ENCODE peak calls at places on chromosomes 7 and 10, in six cellular contexts. One of them, this sample, is unnamed.

GRCh38 chr7:52831321-52831720 is 204.1 kb upstream of the POM121L12 start:
- DNase-seq in H1: no peak
- DNase-seq in GM12891: no peak
- DNase-seq in HepG2: no peak
- DNase-seq in K562: no peak
- DNase-seq in GM12878: no peak
- DNase-seq in this sample: no peak

GRCh38 chr7:4931932-4932331 is 27.1 kb downstream of the MMD2 start:
- DNase-seq in H1: peak; percentile 60
- DNase-seq in GM12878: no peak
- DNase-seq in GM12891: no peak
- DNase-seq in HepG2: peak; percentile 37
- DNase-seq in K562: peak; percentile 7
- DNase-seq in this sample: no peak

GRCh38 chr7:74103219-74103772 is 19.7 kb downstream of the LIMK1 start:
- DNase-seq in GM12878: no peak
- DNase-seq in K562: no peak
- DNase-seq in H1: no peak
- DNase-seq in HepG2: no peak
- DNase-seq in GM12891: no peak
- DNase-seq in this sample: no peak

GRCh38 chr10:38050212-38050611 is 39.7 kb downstream of the ZNF33A start:
- DNase-seq in H1: no peak
- DNase-seq in GM12891: no peak
- DNase-seq in K562: no peak
- DNase-seq in HepG2: no peak
- DNase-seq in GM12878: no peak
- DNase-seq in this sample: no peak

GRCh38 chr7:101206665-101207042 is 5.8 kb upstream of the MOGAT3 start:
- DNase-seq in GM12878: no peak
- DNase-seq in H1: no peak
- DNase-seq in GM12891: no peak
- DNase-seq in K562: no peak
- DNase-seq in HepG2: no peak
- DNase-seq in this sample: no peak

GRCh38 chr7:98116656-98117461 is 10.2 kb downstream of the LMTK2 start:
- DNase-seq in GM12878: no peak
- DNase-seq in H1: no peak
- DNase-seq in HepG2: peak; percentile 61
- DNase-seq in GM12891: no peak
- DNase-seq in K562: no peak
- DNase-seq in this sample: no peak

GRCh38 chr7:77940647-77941046 is 142.1 kb downstream of the PHTF2 start:
- DNase-seq in K562: peak; percentile 47
- DNase-seq in GM12878: no peak
- DNase-seq in H1: no peak
- DNase-seq in GM12891: peak; percentile 12
- DNase-seq in HepG2: peak; percentile 36
- DNase-seq in this sample: no peak

GRCh38 chr10:99784025-99784730 is 1.7 kb downstream of the ABCC2 start:
- DNase-seq in GM12891: no peak
- DNase-seq in GM12878: no peak
- DNase-seq in H1: no peak
- DNase-seq in HepG2: peak; percentile 58
- DNase-seq in K562: peak; percentile 22
- DNase-seq in this sample: no peak

GRCh38 chr7:29988391-29989256 is 977 bp downstream of the SCRN1 start:
- DNase-seq in K562: no peak
- DNase-seq in H1: peak; percentile 61
- DNase-seq in GM12891: peak; percentile 38
- DNase-seq in GM12878: peak; percentile 63
- DNase-seq in HepG2: peak; percentile 57
- DNase-seq in this sample: peak; percentile 29

GRCh38 chr10:118407742-118408141 is 65.6 kb upstream of the FAM204A start:
- DNase-seq in HepG2: no peak
- DNase-seq in GM12878: no peak
- DNase-seq in K562: no peak
- DNase-seq in GM12891: no peak
- DNase-seq in H1: no peak
- DNase-seq in this sample: no peak

GRCh38 chr10:132992433-132993215 is 50.3 kb upstream of the CFAP46 start:
- DNase-seq in GM12891: no peak
- DNase-seq in HepG2: no peak
- DNase-seq in K562: no peak
- DNase-seq in GM12878: no peak
- DNase-seq in H1: no peak
- DNase-seq in this sample: no peak

GRCh38 chr10:30581779-30582380 is 47.7 kb downstream of the LYZL2 start:
- DNase-seq in HepG2: peak; percentile 51
- DNase-seq in H1: no peak
- DNase-seq in GM12891: no peak
- DNase-seq in K562: peak; percentile 67
- DNase-seq in GM12878: no peak
- DNase-seq in this sample: no peak

GRCh38 chr10:132245056-132245455 is 58.3 kb downstream of the DPYSL4 start:
- DNase-seq in HepG2: no peak
- DNase-seq in H1: no peak
- DNase-seq in GM12891: no peak
- DNase-seq in K562: no peak
- DNase-seq in GM12878: no peak
- DNase-seq in this sample: no peak

GRCh38 chr7:75711634-75712494 is 26.9 kb downstream of the HIP1 start:
- DNase-seq in H1: no peak
- DNase-seq in K562: no peak
- DNase-seq in HepG2: no peak
- DNase-seq in GM12878: no peak
- DNase-seq in GM12891: no peak
- DNase-seq in this sample: no peak

DNA sequence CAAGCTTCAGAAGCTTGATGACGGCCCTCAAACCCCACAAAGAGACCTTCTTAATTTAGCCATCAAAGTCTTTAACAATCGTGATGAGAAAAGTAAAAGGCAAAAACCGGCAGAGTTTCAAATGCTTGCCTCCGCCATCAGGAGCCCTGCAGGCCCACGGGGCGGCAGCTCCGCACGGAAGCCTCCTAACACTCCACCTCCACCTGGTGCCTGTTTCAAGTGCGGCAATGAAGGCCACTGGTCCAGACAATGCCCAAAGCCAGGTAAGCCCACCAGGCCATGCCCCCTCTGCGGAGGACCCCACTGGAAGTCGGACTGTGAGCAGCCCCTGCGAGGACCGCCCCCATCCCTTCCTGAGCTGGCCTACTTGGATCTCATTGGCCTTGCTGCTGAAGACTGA is 43.6 kb downstream of the CBX3 start:
- DNase-seq in GM12878: no peak
- DNase-seq in H1: no peak
- DNase-seq in GM12891: no peak
- DNase-seq in HepG2: no peak
- DNase-seq in K562: no peak
- DNase-seq in this sample: no peak
- TF ChIP-seq POLR2A in GM12878: no peak
- TF ChIP-seq POLR2A in H1: no peak
- TF ChIP-seq POLR2A in GM12891: no peak
- TF ChIP-seq POLR2A in HepG2: no peak
- TF ChIP-seq POLR2A in K562: no peak
- TF ChIP-seq POLR2A in this sample: no peak

GRCh38 chr7:149223176-149223575 is 16.3 kb upstream of the ZNF212 start:
- DNase-seq in GM12891: no peak
- DNase-seq in H1: no peak
- DNase-seq in GM12878: no peak
- DNase-seq in K562: no peak
- DNase-seq in HepG2: no peak
- DNase-seq in this sample: no peak

GRCh38 chr7:149216402-149216801 is 21.1 kb downstream of the ZNF282 start:
- DNase-seq in HepG2: no peak
- DNase-seq in K562: peak; percentile 46
- DNase-seq in GM12891: no peak
- DNase-seq in GM12878: no peak
- DNase-seq in H1: no peak
- DNase-seq in this sample: no peak

GRCh38 chr7:149220534-149220933 is 18.9 kb upstream of the ZNF212 start:
- DNase-seq in GM12878: no peak
- DNase-seq in HepG2: no peak
- DNase-seq in GM12891: no peak
- DNase-seq in H1: no peak
- DNase-seq in K562: no peak
- DNase-seq in this sample: no peak

GRCh38 chr7:149217570-149217969 is 21.9 kb upstream of the ZNF212 start:
- DNase-seq in GM12891: no peak
- DNase-seq in H1: no peak
- DNase-seq in GM12878: no peak
- DNase-seq in HepG2: no peak
- DNase-seq in K562: no peak
- DNase-seq in this sample: no peak

DNA sequence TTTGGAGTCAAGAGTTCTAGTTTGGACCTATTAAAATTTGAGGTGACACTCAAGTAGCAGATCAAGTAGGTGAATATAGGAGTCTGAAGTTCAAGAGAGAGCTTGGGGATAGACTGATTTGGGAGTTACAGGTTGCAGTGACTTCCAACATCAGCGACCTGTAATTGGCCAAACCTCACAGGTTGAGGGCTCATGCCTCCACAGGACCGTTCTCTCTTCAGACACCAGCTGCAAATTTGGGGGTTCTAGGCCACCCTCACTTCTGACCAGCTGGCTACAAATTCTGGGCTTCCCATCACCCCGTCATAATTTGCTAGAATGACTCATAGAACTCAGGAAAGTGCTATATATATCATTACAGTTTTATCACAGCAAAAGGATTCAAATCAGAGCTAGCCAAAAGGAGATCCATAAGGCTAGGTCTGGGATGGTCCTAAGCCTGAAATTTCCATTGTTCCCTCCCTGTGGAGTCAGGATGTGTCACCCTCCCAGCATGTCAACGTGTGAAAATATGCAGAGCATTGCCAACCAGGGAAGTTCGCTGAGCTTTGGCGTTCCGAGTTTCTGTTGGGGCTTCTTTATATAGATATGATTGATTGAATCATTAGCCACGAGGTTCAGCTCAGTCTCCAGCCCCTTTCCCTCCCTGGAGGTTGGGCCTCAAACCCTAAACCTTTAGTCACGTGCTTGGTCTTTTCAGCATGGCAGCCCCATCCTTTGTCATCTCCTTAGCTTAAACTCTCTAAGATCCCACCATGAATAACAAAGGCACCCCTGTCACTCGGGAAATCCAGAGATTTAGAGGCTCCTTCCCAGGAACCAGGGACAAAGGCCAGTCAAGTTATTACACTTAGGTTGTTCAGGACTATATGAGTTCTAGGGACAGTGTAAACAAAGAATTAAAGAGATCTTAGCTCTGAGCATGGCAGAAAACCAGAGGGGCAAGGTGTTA is 20.7 kb upstream of the ZNF212 start:
- DNase-seq in GM12891: no peak
- DNase-seq in GM12878: no peak
- DNase-seq in H1: no peak
- DNase-seq in HepG2: no peak
- DNase-seq in K562: no peak
- DNase-seq in this sample: no peak
- TF ChIP-seq TAF1 in GM12891: no peak
- TF ChIP-seq TAF1 in GM12878: no peak
- TF ChIP-seq TAF1 in H1: no peak
- TF ChIP-seq TAF1 in HepG2: no peak
- TF ChIP-seq TAF1 in K562: no peak
- TF ChIP-seq TAF1 in this sample: no peak

DNA sequence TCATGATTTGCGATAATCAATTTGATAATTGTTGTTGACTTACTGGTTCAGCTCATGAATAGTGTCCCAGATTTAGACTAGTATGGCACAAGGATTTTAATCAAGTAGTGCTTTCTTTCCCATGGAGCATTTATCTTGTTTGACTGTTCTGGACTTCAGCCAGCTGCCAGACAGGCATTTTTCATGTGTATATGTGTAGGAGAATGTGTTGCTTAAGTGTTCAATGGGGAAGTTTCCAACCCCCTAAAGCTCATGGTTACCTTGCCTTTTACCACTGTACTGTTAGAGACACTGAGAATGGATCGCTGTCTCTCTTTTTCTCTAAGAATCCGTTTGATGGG is 103.9 kb downstream of the LRRC4 start:
- DNase-seq in H1: no peak
- DNase-seq in K562: no peak
- DNase-seq in HepG2: peak; percentile 10
- DNase-seq in GM12878: no peak
- DNase-seq in GM12891: no peak
- DNase-seq in this sample: no peak
- TF ChIP-seq POLR2A in H1: no peak
- TF ChIP-seq POLR2A in K562: no peak
- TF ChIP-seq POLR2A in HepG2: no peak
- TF ChIP-seq POLR2A in GM12878: no peak
- TF ChIP-seq POLR2A in GM12891: no peak
- TF ChIP-seq POLR2A in this sample: no peak

GRCh38 chr7:2211926-2212325 is 20.8 kb downstream of the MAD1L1 start:
- DNase-seq in K562: no peak
- DNase-seq in GM12891: no peak
- DNase-seq in HepG2: no peak
- DNase-seq in H1: no peak
- DNase-seq in GM12878: no peak
- DNase-seq in this sample: no peak

GRCh38 chr7:2215851-2216250 is 16.9 kb downstream of the MAD1L1 start:
- DNase-seq in K562: no peak
- DNase-seq in GM12878: no peak
- DNase-seq in HepG2: no peak
- DNase-seq in H1: no peak
- DNase-seq in GM12891: no peak
- DNase-seq in this sample: no peak

GRCh38 chr7:2214636-2215035 is 18.1 kb downstream of the MAD1L1 start:
- DNase-seq in H1: no peak
- DNase-seq in HepG2: no peak
- DNase-seq in GM12878: no peak
- DNase-seq in K562: no peak
- DNase-seq in GM12891: no peak
- DNase-seq in this sample: no peak

GRCh38 chr7:2212906-2213305 is 19.8 kb downstream of the MAD1L1 start:
- DNase-seq in K562: no peak
- DNase-seq in GM12878: no peak
- DNase-seq in GM12891: no peak
- DNase-seq in HepG2: no peak
- DNase-seq in H1: no peak
- DNase-seq in this sample: no peak

DNA sequence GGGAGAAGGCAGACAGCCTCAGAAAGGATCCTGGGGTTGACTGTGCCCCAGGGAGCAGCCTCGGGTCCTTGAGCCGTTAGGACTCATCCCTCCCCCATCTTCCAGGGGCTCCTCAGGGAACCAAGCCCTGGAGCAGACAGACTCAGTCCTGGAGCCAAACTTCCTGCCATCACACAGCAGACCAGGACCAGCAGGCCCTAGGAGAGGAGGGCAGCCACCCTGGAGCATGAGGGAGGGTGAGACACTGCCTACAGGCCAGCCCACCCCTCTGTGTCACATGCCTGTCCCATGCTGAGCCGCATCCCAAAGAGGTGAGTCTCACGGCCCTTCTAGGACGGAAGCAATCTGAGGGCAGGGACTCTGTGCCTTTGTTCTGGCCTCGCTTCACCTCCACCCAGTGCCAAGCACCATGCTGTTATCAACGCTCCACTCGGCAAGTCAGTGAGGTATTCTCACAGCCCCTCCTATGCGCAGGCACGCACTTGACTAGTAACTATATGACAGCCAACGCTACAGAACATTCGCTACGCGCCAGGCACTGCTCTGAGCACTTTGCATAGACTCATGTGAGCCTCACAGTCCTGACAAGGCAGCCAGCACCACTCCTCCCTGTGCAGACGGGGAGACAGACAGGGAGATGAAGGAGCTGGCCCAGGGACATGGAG is 19.1 kb downstream of the MAD1L1 start:
- DNase-seq in GM12878: no peak
- DNase-seq in GM12891: no peak
- DNase-seq in K562: no peak
- DNase-seq in H1: no peak
- DNase-seq in HepG2: no peak
- DNase-seq in this sample: no peak
- TF ChIP-seq TAF1 in GM12878: no peak
- TF ChIP-seq TAF1 in GM12891: no peak
- TF ChIP-seq TAF1 in K562: no peak
- TF ChIP-seq TAF1 in H1: no peak
- TF ChIP-seq TAF1 in HepG2: no peak
- TF ChIP-seq TAF1 in this sample: no peak